ENCODE peak calls at places on chromosomes 2 and 18, in four cellular contexts. O is mammary epithelial cell, D is aorta, U is GM23338. L is an unnamed sample.

GRCh38 chr2:226136739-226137138 is 662.9 kb downstream of the IRS1 start:
- DNase-seq in O (peak), D (no peak), U (no peak), L (no peak)

GRCh38 chr2:188620916-188621315 is 329.2 kb downstream of the GULP1 start:
- DNase-seq in O (no peak), D (no peak), U (no peak), L (no peak)

GRCh38 chr2:229784791-229785190 is 70.4 kb upstream of the DNER start:
- DNase-seq in O (no peak), D (no peak), U (no peak), L (no peak)

GRCh38 chr2:239018291-239019192 is 170.7 kb downstream of the TWIST2 start:
- DNase-seq in O (no peak), D (no peak), U (no peak), L (no peak)

GRCh38 chr2:151306621-151307020 is 17.2 kb upstream of the NMI start:
- DNase-seq in O (peak), D (no peak), U (no peak), L (no peak)

GRCh38 chr2:241237949-241238371 is 49.5 kb downstream of the ANO7 start:
- DNase-seq in O (no peak), D (no peak), U (no peak), L (no peak)

GRCh38 chr18:54261894-54262293 is 7.4 kb upstream of the POLI start:
- DNase-seq in O (no peak), D (no peak), U (no peak), L (no peak)

GRCh38 chr2:44902178-44902577 is 39.3 kb upstream of the SIX3 start:
- DNase-seq in O (no peak), D (no peak), U (no peak), L (no peak)

GRCh38 chr18:79866889-79867574 is 69.3 kb downstream of the KCNG2 start:
- DNase-seq in O (peak), D (no peak), U (no peak), L (no peak)

GRCh38 chr2:11203480-11203879 is 48.2 kb downstream of the SLC66A3 start:
- DNase-seq in O (peak), D (no peak), U (no peak), L (no peak)

GRCh38 chr2:188623995-188624643 is 332.4 kb downstream of the GULP1 start:
- DNase-seq in O (peak), D (no peak), U (no peak), L (no peak)

GRCh38 chr2:10404324-10405143 is 43.6 kb downstream of the ODC1 start:
- DNase-seq in O (no peak), D (peak), U (no peak), L (no peak)

GRCh38 chr2:223900531-223900930 is 44.6 kb downstream of the WDFY1 start:
- DNase-seq in O (no peak), D (no peak), U (no peak), L (no peak)

GRCh38 chr2:215744514-215744913 is 268.8 kb downstream of the MREG start:
- DNase-seq in O (no peak), D (no peak), U (no peak), L (no peak)

GRCh38 chr2:191166756-191167445 is 16.1 kb upstream of the STAT4 start:
- DNase-seq in O (no peak), D (no peak), U (no peak), L (no peak)

GRCh38 chr18:25825066-25825465 is 265.3 kb downstream of the SS18 start:
- DNase-seq in O (no peak), D (no peak), U (no peak), L (no peak)

GRCh38 chr2:241925821-241926441 is 56.4 kb downstream of the RTP5 start:
- DNase-seq in O (no peak), D (no peak), U (no peak), L (peak)

GRCh38 chr18:48580066-48580465 is 41.2 kb downstream of the CTIF start:
- DNase-seq in O (no peak), D (peak), U (no peak), L (no peak)

GRCh38 chr2:201218780-201219179 is 35.8 kb downstream of the CASP10 start:
- DNase-seq in O (peak), D (no peak), U (no peak), L (no peak)

GRCh38 chr2:127630409-127631183 is 15.4 kb upstream of the GPR17 start:
- DNase-seq in O (no peak), D (no peak), U (no peak), L (no peak)

GRCh38 chr18:43277164-43277600 is at the start of gene SYT4:
- DNase-seq in O (peak), D (no peak), U (peak), L (peak)

GRCh38 chr2:112001942-112002341 is 53.1 kb upstream of the TMEM87B start:
- DNase-seq in O (peak), D (no peak), U (no peak), L (no peak)

GRCh38 chr18:32081881-32082280 is 9.8 kb upstream of the RNF138 start:
- DNase-seq in O (no peak), D (no peak), U (no peak), L (no peak)

GRCh38 chr2:239581352-239581901 is 180.6 kb upstream of the HDAC4 start:
- DNase-seq in O (no peak), D (peak), U (no peak), L (no peak)

GRCh38 chr2:240810621-240811020 is 9.4 kb downstream of the KIF1A start:
- DNase-seq in O (no peak), D (no peak), U (no peak), L (peak)

GRCh38 chr2:54482725-54483124 is 26.6 kb downstream of the SPTBN1 start:
- DNase-seq in O (peak), D (peak), U (no peak), L (no peak)

GRCh38 chr2:72719416-72719815 is 106.4 kb downstream of the EXOC6B start:
- DNase-seq in O (peak), D (no peak), U (peak), L (peak)

GRCh38 chr2:138475394-138475793 is 26.2 kb upstream of the SPOPL start:
- DNase-seq in O (no peak), D (no peak), U (no peak), L (no peak)

GRCh38 chr2:10839813-10840212 is 27.2 kb upstream of the PDIA6 start:
- DNase-seq in O (no peak), D (no peak), U (peak), L (peak)

GRCh38 chr18:24726727-24727539 is 266.5 kb downstream of the HRH4 start:
- DNase-seq in O (peak), D (peak), U (peak), L (peak)

GRCh38 chr2:186590538-186591441 is 934 bp downstream of the ITGAV start:
- DNase-seq in O (peak), D (no peak), U (peak), L (no peak)

GRCh38 chr2:64478502-64479230 is 24.7 kb downstream of the LGALSL start:
- DNase-seq in O (peak), D (no peak), U (no peak), L (no peak)

GRCh38 chr2:158130832-158131473 is 29.3 kb downstream of the UPP2 start:
- DNase-seq in O (no peak), D (no peak), U (no peak), L (no peak)

GRCh38 chr2:44100351-44100750 is 68.3 kb upstream of the PPM1B start:
- DNase-seq in O (peak), D (peak), U (no peak), L (no peak)

GRCh38 chr2:159712929-159713575 is 746 bp downstream of the MARCHF7 start:
- DNase-seq in O (peak), D (no peak), U (peak), L (no peak)

GRCh38 chr2:65018141-65018582 is 29.0 kb downstream of the SLC1A4 start:
- DNase-seq in O (no peak), D (peak), U (no peak), L (no peak)

GRCh38 chr2:231007159-231008045 is 11.5 kb downstream of the SPATA3 start:
- DNase-seq in O (no peak), D (no peak), U (no peak), L (no peak)

GRCh38 chr2:199603748-199604291 is 146.1 kb upstream of the SATB2 start:
- DNase-seq in O (no peak), D (no peak), U (peak), L (peak)

GRCh38 chr2:203201426-203201825 is 37.4 kb upstream of the CYP20A1 start:
- DNase-seq in O (no peak), D (no peak), U (no peak), L (no peak)

DNA sequence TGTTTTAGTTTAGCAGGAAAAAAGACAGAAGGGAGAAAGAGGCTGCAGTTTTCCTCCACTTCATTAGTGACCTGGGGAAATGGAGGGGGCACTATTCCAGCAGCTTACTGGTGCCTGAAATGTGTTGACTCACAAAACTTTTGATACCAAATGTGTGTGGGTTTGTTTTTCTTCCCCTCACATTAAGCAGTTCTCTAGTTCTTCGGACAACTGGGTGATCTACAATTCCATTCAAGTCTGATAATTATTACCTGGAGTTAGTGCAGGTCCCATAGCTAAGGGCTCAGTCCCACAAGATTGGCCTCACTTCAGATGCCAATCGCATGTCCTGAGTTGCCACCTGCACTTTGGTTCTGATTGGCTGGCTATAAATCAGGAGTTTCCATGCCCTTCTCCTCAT is 28.4 kb downstream of the PMAIP1 start:
- DNase-seq in O (no peak), D (no peak), U (no peak), L (no peak)
- H3K27ac ChIP-seq in O (no peak), D (no peak), U (no peak), L (no peak)

GRCh38 chr2:179237209-179237946 is 27.3 kb downstream of the SESTD1 start:
- DNase-seq in O (no peak), D (no peak), U (no peak), L (no peak)
- H3K27ac ChIP-seq in O (no peak), D (no peak), U (no peak), L (no peak)

GRCh38 chr18:61951396-61951795 is 58.6 kb upstream of the RNF152 start:
- DNase-seq in O (no peak), D (no peak), U (no peak), L (no peak)

GRCh38 chr18:61950371-61950770 is 57.6 kb upstream of the RNF152 start:
- DNase-seq in O (no peak), D (no peak), U (no peak), L (no peak)

GRCh38 chr18:61948196-61948800 is 55.5 kb upstream of the RNF152 start:
- DNase-seq in O (peak), D (no peak), U (no peak), L (no peak)

GRCh38 chr18:61948842-61949438 is 56.1 kb upstream of the RNF152 start:
- DNase-seq in O (peak), D (no peak), U (no peak), L (no peak)

GRCh38 chr18:61949946-61950345 is 57.1 kb upstream of the RNF152 start:
- DNase-seq in O (peak), D (peak), U (no peak), L (no peak)
- H3K27ac ChIP-seq in O (peak), D (peak), U (no peak), L (no peak)

GRCh38 chr18:36578871-36579270 is 249.9 kb downstream of the TPGS2 start:
- DNase-seq in O (no peak), D (no peak), U (no peak), L (no peak)
- H3K27ac ChIP-seq in O (peak), D (no peak), U (no peak), L (no peak)

GRCh38 chr18:77133920-77134496 is 1.4 kb upstream of the MBP start:
- DNase-seq in O (no peak), D (peak), U (no peak), L (no peak)

GRCh38 chr18:77134611-77135010 is 2.0 kb upstream of the MBP start:
- DNase-seq in O (no peak), D (no peak), U (no peak), L (no peak)

GRCh38 chr18:77132369-77133050 is at the start of gene MBP:
- DNase-seq in O (peak), D (peak), U (peak), L (peak)

GRCh38 chr18:77131652-77132368 is 773 bp downstream of the MBP start:
- DNase-seq in O (peak), D (peak), U (peak), L (no peak)

GRCh38 chr18:77133051-77133919 is 702 bp upstream of the MBP start:
- DNase-seq in O (no peak), D (peak), U (peak), L (peak)
- H3K27ac ChIP-seq in O (peak), D (no peak), U (no peak), L (no peak)

DNA sequence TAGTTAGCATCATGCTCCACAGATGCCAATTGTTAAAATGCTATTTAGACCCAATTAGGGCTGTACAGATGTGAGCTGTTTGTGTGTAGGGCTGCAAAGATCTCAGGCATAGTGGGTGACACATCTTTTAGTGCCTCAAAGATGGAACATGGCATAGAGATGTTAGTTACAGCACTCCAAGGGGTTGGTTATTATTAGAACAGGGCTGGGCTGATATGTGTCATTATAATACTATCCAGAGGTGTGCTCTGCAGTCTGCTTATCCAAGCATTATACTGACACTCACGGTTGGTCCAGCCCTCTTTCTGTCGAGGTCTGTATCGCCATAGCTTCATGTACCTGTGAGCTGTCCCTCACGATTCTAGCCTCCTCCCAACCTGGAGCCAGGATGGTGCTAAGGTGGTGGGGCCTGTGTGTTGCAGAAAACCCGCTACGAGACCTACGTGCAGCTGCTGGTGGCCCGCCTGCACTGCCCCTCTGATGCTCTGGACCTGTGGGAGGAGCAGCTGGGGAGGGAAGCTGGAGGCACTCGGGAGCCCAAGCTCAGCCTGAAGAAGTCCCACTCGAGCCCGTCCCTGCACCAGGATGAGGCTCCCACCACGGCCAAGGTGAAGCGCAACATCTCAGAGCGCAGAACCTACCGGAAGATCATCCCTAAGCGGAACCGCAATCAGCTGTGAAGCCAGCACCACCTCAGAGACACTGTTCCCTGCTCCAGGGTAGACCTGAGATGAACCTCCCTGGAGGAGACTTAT is 27.1 kb downstream of the PSD4 start:
- DNase-seq in O (peak), D (peak), U (no peak), L (no peak)
- H3K27ac ChIP-seq in O (peak), D (no peak), U (no peak), L (no peak)

L was measured in H9.